ENCODE peak calls at places on chromosome X, in eight cellular contexts. J is choroid plexus epithelial cell, S is left ventricle myocardium superior, R is activated gamma-delta T cell, B is SW480, O is fibroblast of pulmonary artery, Y is fibroblast of villous mesenchyme, D is M059J. A is an unnamed sample.

GRCh38 chrX:45353462-45353861 is 152.8 kb upstream of the DIPK2B start:
- DNase-seq in B (no peak), Y (no peak), S (no peak), R (no peak), J (no peak), D (peak; percentile 68), O (no peak), A (no peak)

GRCh38 chrX:155086202-155086840 is 15.0 kb downstream of the BRCC3 start:
- DNase-seq in S (peak; percentile 35), R (no peak), O (peak; percentile 53), D (peak; percentile 34), Y (peak; percentile 25), B (no peak), J (peak; percentile 42), A (peak; percentile 26)

GRCh38 chrX:95836517-95836916 is 848.1 kb upstream of the DIAPH2 start:
- DNase-seq in D (no peak), R (no peak), Y (no peak), S (no peak), J (no peak), O (no peak), B (no peak), A (no peak)

GRCh38 chrX:71542825-71543224 is 9.9 kb downstream of the OGT start:
- DNase-seq in J (no peak), S (no peak), Y (no peak), R (no peak), O (no peak), B (no peak), D (peak; percentile 61), A (no peak)

GRCh38 chrX:63471004-63471403 is 119.9 kb upstream of the SPIN4 start:
- DNase-seq in D (no peak), Y (no peak), S (no peak), B (no peak), R (no peak), J (no peak), O (no peak), A (no peak)

GRCh38 chrX:108072746-108073145 is 18.6 kb downstream of the PSMD10 start:
- DNase-seq in R (no peak), J (peak; percentile 73), O (no peak), D (peak; percentile 84), B (no peak), Y (no peak), S (no peak), A (peak; percentile 58)

GRCh38 chrX:25009407-25009806 is 6.4 kb downstream of the ARX start:
- DNase-seq in R (no peak), B (no peak), D (no peak), J (no peak), Y (no peak), O (no peak), S (no peak), A (no peak)

GRCh38 chrX:41605144-41605543 is 83.6 kb upstream of the GPR34 start:
- DNase-seq in O (no peak), Y (no peak), B (no peak), R (no peak), J (no peak), S (no peak), D (peak; percentile 68), A (no peak)

GRCh38 chrX:72312311-72312940 is 6.7 kb upstream of the CITED1 start:
- DNase-seq in R (no peak), Y (no peak), D (no peak), S (no peak), O (no peak), B (no peak), J (no peak), A (no peak)

GRCh38 chrX:139158256-139158655 is 372.3 kb upstream of the F9 start:
- DNase-seq in S (no peak), D (no peak), B (no peak), R (no peak), J (no peak), Y (no peak), O (no peak), A (no peak)

GRCh38 chrX:1667566-1667965 is 52.7 kb downstream of the ASMT start:
- DNase-seq in B (no peak), D (no peak), R (no peak), O (no peak), J (no peak), S (no peak), Y (no peak), A (no peak)